ENCODE peak calls at places on chromosomes 1 and 21, in ten cellular contexts. One of them, this sample, is unnamed.

GRCh38 chr1:231214918-231215675 is 25.9 kb upstream of the GNPAT start:
- DNase-seq in transverse colon: no peak
- DNase-seq in Caco-2: no peak
- DNase-seq in IMR-90: no peak
- DNase-seq in HL-60: peak; percentile 74
- DNase-seq in heart left ventricle: no peak
- DNase-seq in RWPE2: no peak
- DNase-seq in AG04450: no peak
- DNase-seq in breast epithelium: no peak
- DNase-seq in MM.1S: no peak
- DNase-seq in this sample: peak; percentile 17

GRCh38 chr21:42666918-42667317 is 13.5 kb downstream of the PDE9A start:
- DNase-seq in transverse colon: no peak
- DNase-seq in Caco-2: no peak
- DNase-seq in IMR-90: no peak
- DNase-seq in HL-60: no peak
- DNase-seq in heart left ventricle: no peak
- DNase-seq in RWPE2: no peak
- DNase-seq in AG04450: no peak
- DNase-seq in breast epithelium: no peak
- DNase-seq in MM.1S: no peak
- DNase-seq in this sample: no peak

GRCh38 chr1:30704271-30704670 is 19.1 kb downstream of the MATN1 start:
- DNase-seq in transverse colon: no peak
- DNase-seq in Caco-2: no peak
- DNase-seq in IMR-90: peak; percentile 7
- DNase-seq in HL-60: no peak
- DNase-seq in heart left ventricle: peak; percentile 53
- DNase-seq in RWPE2: no peak
- DNase-seq in AG04450: no peak
- DNase-seq in breast epithelium: no peak
- DNase-seq in MM.1S: no peak
- DNase-seq in this sample: no peak

GRCh38 chr21:32457360-32457840 is 44.9 kb downstream of the EVA1C start:
- DNase-seq in transverse colon: peak; percentile 82
- DNase-seq in Caco-2: no peak
- DNase-seq in IMR-90: peak; percentile 16
- DNase-seq in HL-60: no peak
- DNase-seq in heart left ventricle: peak; percentile 52
- DNase-seq in RWPE2: no peak
- DNase-seq in AG04450: no peak
- DNase-seq in breast epithelium: peak; percentile 68
- DNase-seq in MM.1S: no peak
- DNase-seq in this sample: no peak

GRCh38 chr1:77126309-77126708 is 92.9 kb downstream of the PIGK start:
- DNase-seq in transverse colon: no peak
- DNase-seq in Caco-2: no peak
- DNase-seq in IMR-90: peak; percentile 80
- DNase-seq in HL-60: peak; percentile 40
- DNase-seq in heart left ventricle: no peak
- DNase-seq in RWPE2: no peak
- DNase-seq in AG04450: peak; percentile 46
- DNase-seq in breast epithelium: no peak
- DNase-seq in MM.1S: peak; percentile 51
- DNase-seq in this sample: peak; percentile 31

GRCh38 chr1:67459068-67459467 is 28.9 kb upstream of the SERBP1 start:
- DNase-seq in transverse colon: no peak
- DNase-seq in Caco-2: no peak
- DNase-seq in IMR-90: no peak
- DNase-seq in HL-60: no peak
- DNase-seq in heart left ventricle: no peak
- DNase-seq in RWPE2: no peak
- DNase-seq in AG04450: no peak
- DNase-seq in breast epithelium: no peak
- DNase-seq in MM.1S: no peak
- DNase-seq in this sample: no peak

GRCh38 chr1:21570885-21571284 is 61.7 kb downstream of the ALPL start:
- DNase-seq in transverse colon: no peak
- DNase-seq in Caco-2: no peak
- DNase-seq in IMR-90: no peak
- DNase-seq in HL-60: no peak
- DNase-seq in heart left ventricle: no peak
- DNase-seq in RWPE2: no peak
- DNase-seq in AG04450: no peak
- DNase-seq in breast epithelium: no peak
- DNase-seq in MM.1S: no peak
- DNase-seq in this sample: no peak

GRCh38 chr1:169860187-169860586 is 33.5 kb downstream of the SCYL3 start:
- DNase-seq in transverse colon: no peak
- DNase-seq in Caco-2: no peak
- DNase-seq in IMR-90: no peak
- DNase-seq in HL-60: no peak
- DNase-seq in heart left ventricle: no peak
- DNase-seq in RWPE2: no peak
- DNase-seq in AG04450: no peak
- DNase-seq in breast epithelium: no peak
- DNase-seq in MM.1S: no peak
- DNase-seq in this sample: peak; percentile 18

GRCh38 chr1:47580451-47580980 is 142.7 kb downstream of the FOXD2 start:
- DNase-seq in transverse colon: no peak
- DNase-seq in Caco-2: no peak
- DNase-seq in IMR-90: no peak
- DNase-seq in HL-60: no peak
- DNase-seq in heart left ventricle: no peak
- DNase-seq in RWPE2: peak; percentile 16
- DNase-seq in AG04450: no peak
- DNase-seq in breast epithelium: peak; percentile 20
- DNase-seq in MM.1S: no peak
- DNase-seq in this sample: no peak

GRCh38 chr1:61951731-61952585 is 209.7 kb downstream of the PATJ start:
- DNase-seq in transverse colon: no peak
- DNase-seq in Caco-2: no peak
- DNase-seq in IMR-90: peak; percentile 28
- DNase-seq in HL-60: no peak
- DNase-seq in heart left ventricle: peak; percentile 53
- DNase-seq in RWPE2: no peak
- DNase-seq in AG04450: no peak
- DNase-seq in breast epithelium: no peak
- DNase-seq in MM.1S: peak; percentile 22
- DNase-seq in this sample: no peak
- TF ChIP-seq CTCF in transverse colon: no peak
- TF ChIP-seq CTCF in Caco-2: no peak
- TF ChIP-seq CTCF in IMR-90: no peak
- TF ChIP-seq CTCF in HL-60: no peak
- TF ChIP-seq CTCF in heart left ventricle: no peak
- TF ChIP-seq CTCF in RWPE2: no peak
- TF ChIP-seq CTCF in AG04450: no peak
- TF ChIP-seq CTCF in breast epithelium: no peak
- TF ChIP-seq CTCF in MM.1S: no peak
- TF ChIP-seq CTCF in this sample: no peak

GRCh38 chr1:211947396-211948295 is 87.7 kb downstream of the INTS7 start:
- DNase-seq in transverse colon: no peak
- DNase-seq in Caco-2: no peak
- DNase-seq in IMR-90: no peak
- DNase-seq in HL-60: no peak
- DNase-seq in heart left ventricle: no peak
- DNase-seq in RWPE2: no peak
- DNase-seq in AG04450: no peak
- DNase-seq in breast epithelium: no peak
- DNase-seq in MM.1S: no peak
- DNase-seq in this sample: no peak

GRCh38 chr1:211939876-211940468 is 95.4 kb downstream of the INTS7 start:
- DNase-seq in transverse colon: no peak
- DNase-seq in Caco-2: no peak
- DNase-seq in IMR-90: no peak
- DNase-seq in HL-60: no peak
- DNase-seq in heart left ventricle: no peak
- DNase-seq in RWPE2: no peak
- DNase-seq in AG04450: no peak
- DNase-seq in breast epithelium: no peak
- DNase-seq in MM.1S: peak; percentile 98
- DNase-seq in this sample: peak; percentile 68

GRCh38 chr1:211942583-211942982 is 92.8 kb downstream of the INTS7 start:
- DNase-seq in transverse colon: no peak
- DNase-seq in Caco-2: no peak
- DNase-seq in IMR-90: no peak
- DNase-seq in HL-60: no peak
- DNase-seq in heart left ventricle: no peak
- DNase-seq in RWPE2: no peak
- DNase-seq in AG04450: no peak
- DNase-seq in breast epithelium: no peak
- DNase-seq in MM.1S: no peak
- DNase-seq in this sample: no peak

GRCh38 chr1:211948377-211948776 is 87.0 kb downstream of the INTS7 start:
- DNase-seq in transverse colon: no peak
- DNase-seq in Caco-2: no peak
- DNase-seq in IMR-90: no peak
- DNase-seq in HL-60: no peak
- DNase-seq in heart left ventricle: no peak
- DNase-seq in RWPE2: no peak
- DNase-seq in AG04450: no peak
- DNase-seq in breast epithelium: no peak
- DNase-seq in MM.1S: no peak
- DNase-seq in this sample: no peak

GRCh38 chr1:211944733-211945500 is 90.4 kb downstream of the INTS7 start:
- DNase-seq in transverse colon: peak; percentile 74
- DNase-seq in Caco-2: peak; percentile 64
- DNase-seq in IMR-90: peak; percentile 22
- DNase-seq in HL-60: no peak
- DNase-seq in heart left ventricle: peak; percentile 34
- DNase-seq in RWPE2: peak; percentile 67
- DNase-seq in AG04450: no peak
- DNase-seq in breast epithelium: no peak
- DNase-seq in MM.1S: no peak
- DNase-seq in this sample: no peak
- TF ChIP-seq CTCF in transverse colon: peak; percentile 57
- TF ChIP-seq CTCF in Caco-2: peak; percentile 85
- TF ChIP-seq CTCF in IMR-90: peak; percentile 29
- TF ChIP-seq CTCF in HL-60: no peak
- TF ChIP-seq CTCF in heart left ventricle: peak; percentile 53
- TF ChIP-seq CTCF in RWPE2: peak; percentile 80
- TF ChIP-seq CTCF in AG04450: peak; percentile 33
- TF ChIP-seq CTCF in breast epithelium: peak; percentile 42
- TF ChIP-seq CTCF in MM.1S: no peak
- TF ChIP-seq CTCF in this sample: no peak

DNA sequence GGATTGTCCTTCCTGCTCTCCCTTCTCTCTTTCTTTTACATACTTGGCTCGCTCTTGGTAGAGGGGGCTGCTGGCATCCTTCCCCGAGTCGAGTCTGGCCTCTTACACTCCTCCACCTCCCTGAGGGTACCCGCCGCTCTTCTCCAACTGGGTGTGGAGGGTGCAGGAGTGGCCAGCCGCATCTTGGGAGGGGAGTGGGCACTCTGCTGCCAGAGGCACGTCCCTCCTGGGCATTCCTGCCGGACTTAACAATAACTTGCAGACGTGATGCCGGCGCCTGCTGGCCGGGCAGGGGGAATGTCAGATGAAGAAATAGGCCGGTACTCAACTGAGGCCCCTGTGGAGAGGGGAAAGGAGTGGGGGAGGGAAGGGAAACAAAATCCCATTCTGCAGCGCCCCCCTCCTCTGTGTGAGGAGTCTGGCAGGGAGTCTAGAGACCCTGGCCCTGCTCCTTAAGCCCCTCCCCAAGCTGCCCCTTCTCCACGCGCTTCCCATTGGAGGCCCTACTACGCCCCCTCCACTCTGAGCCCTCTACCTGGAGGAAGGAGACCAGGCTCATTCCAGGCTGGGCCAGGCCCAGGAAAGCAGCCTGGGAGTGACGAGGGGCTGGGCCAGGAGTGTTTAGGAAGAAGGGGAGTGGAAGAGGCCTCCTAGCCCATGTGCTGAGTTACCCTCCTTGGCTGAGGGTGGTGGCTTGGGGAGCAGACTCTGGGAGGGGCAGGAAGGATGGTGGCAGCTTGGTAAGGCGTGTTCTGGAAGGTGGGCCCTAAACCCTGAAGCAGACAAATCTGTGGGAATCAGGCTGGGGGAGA is 1.8 kb downstream of the ATP2B4 start:
- DNase-seq in transverse colon: peak; percentile 47
- DNase-seq in Caco-2: no peak
- DNase-seq in IMR-90: peak; percentile 56
- DNase-seq in HL-60: no peak
- DNase-seq in heart left ventricle: peak; percentile 56
- DNase-seq in RWPE2: peak; percentile 76
- DNase-seq in AG04450: no peak
- DNase-seq in breast epithelium: no peak
- DNase-seq in MM.1S: no peak
- DNase-seq in this sample: no peak
- TF ChIP-seq CTCF in transverse colon: no peak
- TF ChIP-seq CTCF in Caco-2: no peak
- TF ChIP-seq CTCF in IMR-90: peak; percentile 28
- TF ChIP-seq CTCF in HL-60: no peak
- TF ChIP-seq CTCF in heart left ventricle: no peak
- TF ChIP-seq CTCF in RWPE2: peak; percentile 31
- TF ChIP-seq CTCF in AG04450: peak; percentile 49
- TF ChIP-seq CTCF in breast epithelium: peak; percentile 28
- TF ChIP-seq CTCF in MM.1S: no peak
- TF ChIP-seq CTCF in this sample: no peak

GRCh38 chr1:156336242-156336641 is 1.9 kb downstream of the CCT3 start:
- DNase-seq in transverse colon: no peak
- DNase-seq in Caco-2: no peak
- DNase-seq in IMR-90: no peak
- DNase-seq in HL-60: peak; percentile 21
- DNase-seq in heart left ventricle: no peak
- DNase-seq in RWPE2: no peak
- DNase-seq in AG04450: no peak
- DNase-seq in breast epithelium: no peak
- DNase-seq in MM.1S: peak; percentile 28
- DNase-seq in this sample: peak; percentile 25
- TF ChIP-seq CTCF in transverse colon: no peak
- TF ChIP-seq CTCF in Caco-2: no peak
- TF ChIP-seq CTCF in IMR-90: no peak
- TF ChIP-seq CTCF in HL-60: peak; percentile 2
- TF ChIP-seq CTCF in heart left ventricle: no peak
- TF ChIP-seq CTCF in RWPE2: peak; percentile 24
- TF ChIP-seq CTCF in AG04450: peak; percentile 10
- TF ChIP-seq CTCF in breast epithelium: no peak
- TF ChIP-seq CTCF in MM.1S: peak; percentile 26
- TF ChIP-seq CTCF in this sample: no peak

GRCh38 chr1:200947059-200947566 is 52.4 kb downstream of the INAVA start:
- DNase-seq in transverse colon: no peak
- DNase-seq in Caco-2: no peak
- DNase-seq in IMR-90: no peak
- DNase-seq in HL-60: no peak
- DNase-seq in heart left ventricle: no peak
- DNase-seq in RWPE2: no peak
- DNase-seq in AG04450: no peak
- DNase-seq in breast epithelium: no peak
- DNase-seq in MM.1S: no peak
- DNase-seq in this sample: no peak
- TF ChIP-seq CTCF in transverse colon: no peak
- TF ChIP-seq CTCF in Caco-2: no peak
- TF ChIP-seq CTCF in IMR-90: no peak
- TF ChIP-seq CTCF in HL-60: no peak
- TF ChIP-seq CTCF in heart left ventricle: no peak
- TF ChIP-seq CTCF in RWPE2: no peak
- TF ChIP-seq CTCF in AG04450: no peak
- TF ChIP-seq CTCF in breast epithelium: no peak
- TF ChIP-seq CTCF in MM.1S: no peak
- TF ChIP-seq CTCF in this sample: no peak

DNA sequence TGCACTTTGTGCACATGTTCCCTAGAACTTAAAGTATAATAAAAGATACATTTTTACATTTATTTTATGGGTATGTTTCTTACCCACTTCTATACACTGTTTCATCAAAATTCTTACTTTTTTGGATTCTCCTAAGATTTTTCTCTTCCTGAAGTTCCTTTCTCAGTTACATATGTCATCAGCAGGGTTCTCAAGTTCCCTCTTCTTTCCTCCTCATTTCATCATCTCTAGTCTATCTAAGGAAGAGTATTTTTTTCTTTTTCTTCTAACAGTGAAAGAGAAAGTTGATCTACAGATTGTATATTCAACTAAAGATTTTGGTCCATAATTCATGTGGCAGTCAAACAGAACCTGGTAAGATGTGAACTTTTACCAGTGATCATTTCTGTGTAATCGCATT is 41.2 kb upstream of the CYYR1 start:
- DNase-seq in transverse colon: no peak
- DNase-seq in Caco-2: no peak
- DNase-seq in IMR-90: no peak
- DNase-seq in HL-60: no peak
- DNase-seq in heart left ventricle: no peak
- DNase-seq in RWPE2: no peak
- DNase-seq in AG04450: no peak
- DNase-seq in breast epithelium: no peak
- DNase-seq in MM.1S: no peak
- DNase-seq in this sample: no peak
- TF ChIP-seq CTCF in transverse colon: no peak
- TF ChIP-seq CTCF in Caco-2: no peak
- TF ChIP-seq CTCF in IMR-90: no peak
- TF ChIP-seq CTCF in HL-60: no peak
- TF ChIP-seq CTCF in heart left ventricle: no peak
- TF ChIP-seq CTCF in RWPE2: no peak
- TF ChIP-seq CTCF in AG04450: no peak
- TF ChIP-seq CTCF in breast epithelium: no peak
- TF ChIP-seq CTCF in MM.1S: no peak
- TF ChIP-seq CTCF in this sample: no peak

This sample was measured in GM20000.